ENCODE peak calls at places on chromosome 7, in seven cellular contexts. Z, H, P, S, U, O and D are unnamed samples.

GRCh38 chr7:140679186-140679585 is 6.4 kb downstream of the ADCK2 start:
- DNase-seq in Z (no peak), H (no peak), P (no peak), S (no peak), U (no peak), O (no peak), D (no peak)

GRCh38 chr7:97027427-97028234 is 3.0 kb upstream of the DLX5 start:
- DNase-seq in Z (peak), H (peak), P (peak), S (peak), U (peak), O (peak), D (peak)

GRCh38 chr7:106071356-106071998 is 40.6 kb downstream of the SYPL1 start:
- DNase-seq in Z (peak), H (no peak), P (peak), S (no peak), U (no peak), O (no peak), D (no peak)

GRCh38 chr7:151378496-151379192 is 31.2 kb downstream of the WDR86 start:
- DNase-seq in Z (no peak), H (no peak), P (no peak), S (no peak), U (no peak), O (peak), D (no peak)

GRCh38 chr7:84372155-84372621 is 177.6 kb upstream of the SEMA3A start:
- DNase-seq in Z (peak), H (no peak), P (no peak), S (no peak), U (no peak), O (no peak), D (no peak)

GRCh38 chr7:70353310-70353947 is 755.2 kb downstream of the AUTS2 start:
- DNase-seq in Z (no peak), H (no peak), P (no peak), S (no peak), U (no peak), O (no peak), D (no peak)

GRCh38 chr7:23918856-23919255 is 208.8 kb downstream of the STK31 start:
- DNase-seq in Z (peak), H (no peak), P (no peak), S (no peak), U (no peak), O (no peak), D (no peak)

GRCh38 chr7:4837041-4837813 is 24.6 kb downstream of the PAPOLB start:
- DNase-seq in Z (no peak), H (no peak), P (no peak), S (no peak), U (no peak), O (no peak), D (no peak)

GRCh38 chr7:6423942-6424701 is 23.6 kb downstream of the DAGLB start:
- DNase-seq in Z (no peak), H (no peak), P (no peak), S (no peak), U (no peak), O (no peak), D (peak)

GRCh38 chr7:89623018-89623672 is 531.1 kb upstream of the STEAP1 start:
- DNase-seq in Z (peak), H (no peak), P (peak), S (peak), U (no peak), O (no peak), D (no peak)

GRCh38 chr7:134534633-134535032 is 7.3 kb downstream of the AKR1B10 start:
- DNase-seq in Z (no peak), H (no peak), P (no peak), S (no peak), U (no peak), O (no peak), D (no peak)

GRCh38 chr7:12494354-12495024 is 76.0 kb upstream of the SCIN start:
- DNase-seq in Z (no peak), H (no peak), P (no peak), S (no peak), U (no peak), O (no peak), D (no peak)

GRCh38 chr7:141744131-141744530 is 6.0 kb downstream of the SSBP1 start:
- DNase-seq in Z (no peak), H (no peak), P (no peak), S (no peak), U (no peak), O (no peak), D (no peak)

GRCh38 chr7:131302876-131303707 is 24.6 kb upstream of the MKLN1 start:
- DNase-seq in Z (peak), H (peak), P (peak), S (no peak), U (no peak), O (peak), D (no peak)

GRCh38 chr7:3264693-3265339 is 36.2 kb upstream of the SDK1 start:
- DNase-seq in Z (no peak), H (no peak), P (no peak), S (no peak), U (no peak), O (no peak), D (no peak)

GRCh38 chr7:31782411-31782991 is 95.5 kb downstream of the PPP1R17 start:
- DNase-seq in Z (peak), H (no peak), P (peak), S (peak), U (no peak), O (no peak), D (peak)

GRCh38 chr7:92108821-92109220 is 25.5 kb downstream of the CYP51A1 start:
- DNase-seq in Z (no peak), H (no peak), P (no peak), S (no peak), U (no peak), O (no peak), D (no peak)

GRCh38 chr7:150631866-150632864 is at the start of gene GIMAP6:
- DNase-seq in Z (no peak), H (peak), P (peak), S (no peak), U (no peak), O (no peak), D (peak)

GRCh38 chr7:27165089-27165654 is at the start of gene HOXA9:
- DNase-seq in Z (no peak), H (no peak), P (no peak), S (no peak), U (peak), O (peak), D (peak)